ENCODE peak calls at places on chromosomes 13 and 19, in eight cellular contexts. C is sciatic nerve; J is NCI-H1105 treated with DMSO at 0.1 percent for 48 hours; I is activated CD4-positive, alpha-beta T cell treated with anti-CD3 and anti-CD28 coated beads, Interleukin-2, amount 50 U/mL, for 48 hours; V is stimulated activated CD8-positive, alpha-beta memory T cell treated with anti-CD3 and anti-CD28 coated beads, Interleukin-4, amount 100 ng/mL, for 1 hour; U is HTR-8/SVneo; E is dermis microvascular lymphatic vessel endothelial cell; F is ELR. Q is an unnamed sample.

GRCh38 chr19:4678881-4679379 is 8.8 kb upstream of the MYDGF start:
- DNase-seq in C (peak), J (no peak), I (peak), V (no peak), U (no peak), E (no peak), F (peak), Q (no peak)

GRCh38 chr19:6678690-6679109 is 8.7 kb upstream of the TNFSF14 start:
- DNase-seq in C (no peak), J (no peak), I (peak), V (no peak), U (no peak), E (no peak), F (peak), Q (no peak)

GRCh38 chr19:55453861-55454260 is 7.6 kb downstream of the ISOC2 start:
- DNase-seq in C (no peak), J (no peak), I (no peak), V (no peak), U (no peak), E (no peak), F (no peak), Q (no peak)

GRCh38 chr19:1169921-1170885 is 3.9 kb downstream of the SBNO2 start:
- DNase-seq in C (peak), J (no peak), I (no peak), V (no peak), U (no peak), E (peak), F (no peak), Q (peak)

GRCh38 chr13:103066079-103066880 is at the start of gene SLC10A2:
- DNase-seq in C (no peak), J (no peak), I (no peak), V (no peak), U (no peak), E (no peak), F (no peak), Q (no peak)

GRCh38 chr13:88196106-88196505 is 524.9 kb downstream of the SLITRK5 start:
- DNase-seq in C (no peak), J (no peak), I (no peak), V (no peak), U (no peak), E (no peak), F (no peak), Q (no peak)

GRCh38 chr13:111964411-111965035 is 102.4 kb upstream of the SOX1 start:
- DNase-seq in C (no peak), J (no peak), I (no peak), V (no peak), U (no peak), E (no peak), F (no peak), Q (no peak)

GRCh38 chr19:18713550-18714117 is 30.2 kb downstream of the CRTC1 start:
- DNase-seq in C (no peak), J (no peak), I (no peak), V (no peak), U (no peak), E (no peak), F (no peak), Q (no peak)

GRCh38 chr13:62696490-62696889 is 1280.8 kb upstream of the PCDH20 start:
- DNase-seq in C (no peak), J (no peak), I (no peak), V (no peak), U (no peak), E (no peak), F (peak), Q (no peak)

GRCh38 chr13:105370011-105370645 is 1165.3 kb downstream of the EFNB2 start:
- DNase-seq in C (no peak), J (no peak), I (no peak), V (no peak), U (no peak), E (no peak), F (no peak), Q (no peak)

GRCh38 chr13:22287343-22287922 is 616.6 kb downstream of the FGF9 start:
- DNase-seq in C (no peak), J (no peak), I (no peak), V (no peak), U (no peak), E (no peak), F (no peak), Q (no peak)

GRCh38 chr19:29478578-29479565 is 46.9 kb upstream of the VSTM2B start:
- DNase-seq in C (no peak), J (peak), I (peak), V (no peak), U (no peak), E (no peak), F (peak), Q (no peak)

GRCh38 chr19:38543807-38544568 is 73.8 kb downstream of the MAP4K1 start:
- DNase-seq in C (no peak), J (peak), I (peak), V (no peak), U (peak), E (peak), F (peak), Q (no peak)

GRCh38 chr13:31588331-31588730 is 151.0 kb upstream of the RXFP2 start:
- DNase-seq in C (no peak), J (peak), I (no peak), V (no peak), U (no peak), E (no peak), F (no peak), Q (no peak)

GRCh38 chr19:30437869-30438268 is 65.7 kb downstream of the ZNF536 start:
- DNase-seq in C (no peak), J (no peak), I (no peak), V (no peak), U (no peak), E (no peak), F (no peak), Q (no peak)

GRCh38 chr19:10227215-10227971 is 3.7 kb downstream of the S1PR2 start:
- DNase-seq in C (peak), J (no peak), I (no peak), V (no peak), U (no peak), E (no peak), F (no peak), Q (peak)

GRCh38 chr19:9531933-9532332 is 6.5 kb downstream of the ZNF426 start:
- DNase-seq in C (no peak), J (no peak), I (no peak), V (no peak), U (peak), E (no peak), F (peak), Q (no peak)

GRCh38 chr13:82323101-82323500 is 1559.2 kb downstream of the SLITRK1 start:
- DNase-seq in C (no peak), J (no peak), I (no peak), V (no peak), U (no peak), E (no peak), F (peak), Q (peak)

GRCh38 chr19:16457195-16457953 is 14.4 kb downstream of the EPS15L1 start:
- DNase-seq in C (peak), J (no peak), I (peak), V (no peak), U (peak), E (no peak), F (peak), Q (no peak)

GRCh38 chr13:100767192-100767591 is 92.6 kb upstream of the TMTC4 start:
- DNase-seq in C (no peak), J (no peak), I (no peak), V (no peak), U (no peak), E (no peak), F (no peak), Q (no peak)

GRCh38 chr13:65133094-65133493 is 2097.0 kb downstream of the PCDH9 start:
- DNase-seq in C (no peak), J (no peak), I (no peak), V (no peak), U (no peak), E (no peak), F (peak), Q (no peak)

GRCh38 chr13:110665491-110666254 is 40.2 kb downstream of the CARS2 start:
- DNase-seq in C (no peak), J (no peak), I (no peak), V (no peak), U (no peak), E (no peak), F (no peak), Q (no peak)

Q was measured in prostate gland.